ENCODE peak calls at places on chromosome 6, in five cellular contexts. E is PC-9, K is GM23338, R is MM.1S, F is PC-3. C is an unnamed sample. For H3F3A, the result is how much of the 10 kb centered on the place peaks cover.

GRCh38 chr6:9412951-9413559 is 977.7 kb upstream of the SLC35B3 start:
- DNase-seq in R (peak), E (no peak), K (peak), F (peak), C (peak)

GRCh38 chr6:42073287-42073686 is 23.0 kb downstream of the TAF8 start:
- DNase-seq in R (no peak), F (no peak), K (no peak), E (no peak), C (no peak)

GRCh38 chr6:107118976-107119375 is 3.7 kb upstream of the BEND3 start:
- DNase-seq in E (no peak), K (no peak), R (no peak), F (no peak), C (no peak)

GRCh38 chr6:46468611-46469010 is 22.6 kb downstream of the RCAN2 start:
- DNase-seq in E (no peak), K (peak), F (no peak), R (no peak), C (peak)

GRCh38 chr6:20599302-20600051 is 65.2 kb downstream of the CDKAL1 start:
- DNase-seq in K (no peak), F (no peak), E (no peak), R (no peak), C (no peak)

GRCh38 chr6:10250655-10251220 is 164.1 kb downstream of the TFAP2A start:
- DNase-seq in F (no peak), E (no peak), K (no peak), R (no peak), C (no peak)

GRCh38 chr6:1407499-1407990 is 18.2 kb downstream of the FOXF2 start:
- DNase-seq in F (no peak), E (no peak), R (no peak), K (no peak), C (no peak)

GRCh38 chr6:131372535-131372934 is 200.5 kb upstream of the ARG1 start:
- DNase-seq in F (no peak), E (no peak), K (no peak), R (no peak), C (no peak)

GRCh38 chr6:80217799-80218198 is 111.3 kb downstream of the BCKDHB start:
- DNase-seq in K (no peak), F (no peak), E (no peak), R (no peak), C (no peak)

GRCh38 chr6:113723182-113723581 is 134.0 kb upstream of the MARCKS start:
- DNase-seq in F (no peak), E (no peak), R (no peak), K (no peak), C (no peak)

GRCh38 chr6:13014551-13015378 is 298.2 kb downstream of the PHACTR1 start:
- DNase-seq in F (no peak), K (peak), E (no peak), R (no peak), C (peak)

GRCh38 chr6:169222126-169222525 is 31.5 kb downstream of the THBS2 start:
- DNase-seq in E (no peak), R (no peak), K (no peak), F (no peak), C (no peak)

GRCh38 chr6:28775405-28776129 is 148.2 kb downstream of the TRIM27 start:
- DNase-seq in F (no peak), K (peak), R (no peak), E (no peak), C (peak)

GRCh38 chr6:25312703-25313102 is 33.5 kb downstream of the CARMIL1 start:
- DNase-seq in F (peak), K (no peak), E (peak), R (no peak), C (no peak)

GRCh38 chr6:168247456-168248147 is 72.0 kb downstream of the DACT2 start:
- DNase-seq in F (no peak), K (no peak), E (no peak), R (peak), C (no peak)

GRCh38 chr6:14151773-14152172 is 34.2 kb downstream of the CD83 start:
- DNase-seq in R (no peak), K (no peak), E (no peak), F (no peak), C (no peak)

GRCh38 chr6:41449399-41450245 is 96.6 kb upstream of the FOXP4 start:
- DNase-seq in E (no peak), F (no peak), K (no peak), R (no peak), C (no peak)

GRCh38 chr6:71289039-71289801 is 609 bp downstream of the OGFRL1 start:
- DNase-seq in E (peak), F (peak), K (peak), R (peak), C (peak)

GRCh38 chr6:119608994-119609393 is 259.4 kb upstream of the MAN1A1 start:
- DNase-seq in E (no peak), K (peak), F (no peak), R (no peak), C (no peak)

GRCh38 chr6:156655267-156655918 is 121.8 kb upstream of the ARID1B start:
- DNase-seq in R (no peak), E (no peak), F (no peak), K (peak), C (peak)

GRCh38 chr6:13484138-13484708 is 3.2 kb downstream of the GFOD1 start:
- DNase-seq in F (peak), R (no peak), K (no peak), E (no peak), C (no peak)

GRCh38 chr6:36692220-36692619 is 5.4 kb upstream of the RAB44 start:
- DNase-seq in K (no peak), R (no peak), E (no peak), F (no peak), C (no peak)

GRCh38 chr6:125020385-125020784 is 58.1 kb downstream of the RNF217 start:
- DNase-seq in F (no peak), E (no peak), K (peak), R (no peak), C (no peak)

GRCh38 chr6:133130863-133131262 is 110.3 kb upstream of the EYA4 start:
- DNase-seq in K (no peak), F (peak), R (no peak), E (peak), C (no peak)

GRCh38 chr6:44278774-44279697 is 8.8 kb downstream of the TMEM151B start:
- DNase-seq in K (no peak), R (no peak), E (no peak), F (no peak), C (no peak)

GRCh38 chr6:3966426-3966825 is 112.5 kb downstream of the FAM217A start:
- DNase-seq in E (no peak), K (no peak), F (no peak), R (no peak), C (no peak)
- TF ChIP-seq CTCF in E (no peak), K (no peak), F (no peak), R (no peak), C (no peak)

DNA sequence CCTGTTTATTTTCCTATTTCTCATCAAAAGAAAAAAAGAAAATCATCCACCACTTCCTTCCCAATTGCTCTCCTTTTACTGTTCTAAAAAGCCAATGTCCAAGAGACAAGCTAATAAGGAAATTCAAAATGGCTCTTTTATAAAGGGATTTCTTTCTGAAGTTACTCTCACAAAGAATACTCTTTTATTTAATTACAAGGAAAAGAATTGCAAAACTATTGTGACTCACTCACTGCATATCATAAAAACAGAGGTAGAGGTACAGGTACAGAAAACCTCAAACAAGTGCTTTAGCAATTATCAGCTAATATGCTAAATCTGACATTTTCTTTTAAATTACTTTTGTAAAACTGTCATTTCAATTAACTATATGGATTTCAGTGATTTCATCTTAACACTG is 18.1 kb downstream of the DEK start:
- DNase-seq in K (no peak), E (no peak), R (no peak), F (peak), C (no peak)
- H3F3A ChIP-seq in K (under half), E (under half), R (under half), F (under half), C (under half)

GRCh38 chr6:31060162-31060561 is 49.9 kb downstream of the MUC22 start:
- DNase-seq in R (no peak), F (peak), K (no peak), E (no peak), C (no peak)

GRCh38 chr6:31068738-31069340 is 43.5 kb downstream of the C6orf15 start:
- DNase-seq in K (peak), F (peak), R (peak), E (peak), C (peak)

GRCh38 chr6:31065556-31065955 is 46.8 kb downstream of the C6orf15 start:
- DNase-seq in K (no peak), F (no peak), R (no peak), E (no peak), C (no peak)

GRCh38 chr6:31067881-31068737 is 44.3 kb downstream of the C6orf15 start:
- DNase-seq in F (no peak), K (no peak), E (no peak), R (no peak), C (no peak)

DNA sequence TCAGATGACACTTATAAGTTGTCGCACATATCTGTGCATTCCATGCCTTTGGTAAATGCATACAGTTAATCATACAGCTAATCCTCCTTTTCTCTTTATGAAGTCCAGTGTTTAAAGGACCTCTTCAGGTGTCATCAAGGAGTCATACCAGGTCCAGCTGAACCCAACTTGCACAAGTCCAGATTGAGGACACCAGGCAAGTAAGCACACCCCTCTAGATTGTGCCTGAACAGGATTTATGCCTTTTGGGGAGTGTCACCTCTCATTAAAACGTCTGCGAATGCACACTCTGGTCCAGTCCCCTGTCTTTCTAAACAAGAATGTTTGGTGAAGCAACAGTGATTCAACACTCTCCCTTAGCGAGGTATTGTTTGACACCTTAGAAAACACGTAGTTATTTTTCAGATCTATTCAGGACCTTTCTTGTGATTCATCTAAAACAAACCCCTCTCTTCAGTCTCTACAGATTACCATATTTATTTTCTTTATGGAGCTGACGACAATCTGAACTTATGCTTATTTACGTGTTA is 48.4 kb downstream of the C6orf15 start:
- DNase-seq in E (no peak), F (no peak), R (no peak), K (no peak), C (no peak)
- TF ChIP-seq EZH2 in E (no peak), F (no peak), R (no peak), K (no peak), C (no peak)

GRCh38 chr6:90294989-90295853 is 1.4 kb downstream of the BACH2 start:
- DNase-seq in R (peak), E (peak), K (peak), F (peak), C (peak)
- TF ChIP-seq CTCF in R (peak), E (no peak), K (no peak), F (no peak), C (no peak)

GRCh38 chr6:47475319-47475816 is 2.2 kb upstream of the CD2AP start:
- DNase-seq in R (no peak), K (no peak), F (no peak), E (no peak), C (no peak)

GRCh38 chr6:47478233-47479155 is 905 bp downstream of the CD2AP start:
- DNase-seq in F (peak), E (no peak), K (peak), R (peak), C (peak)

GRCh38 chr6:47479156-47479541 is 1.6 kb downstream of the CD2AP start:
- DNase-seq in F (peak), K (no peak), E (no peak), R (no peak), C (no peak)

GRCh38 chr6:47477497-47478232 is at the start of gene CD2AP:
- DNase-seq in K (peak), F (peak), R (peak), E (peak), C (peak)

DNA sequence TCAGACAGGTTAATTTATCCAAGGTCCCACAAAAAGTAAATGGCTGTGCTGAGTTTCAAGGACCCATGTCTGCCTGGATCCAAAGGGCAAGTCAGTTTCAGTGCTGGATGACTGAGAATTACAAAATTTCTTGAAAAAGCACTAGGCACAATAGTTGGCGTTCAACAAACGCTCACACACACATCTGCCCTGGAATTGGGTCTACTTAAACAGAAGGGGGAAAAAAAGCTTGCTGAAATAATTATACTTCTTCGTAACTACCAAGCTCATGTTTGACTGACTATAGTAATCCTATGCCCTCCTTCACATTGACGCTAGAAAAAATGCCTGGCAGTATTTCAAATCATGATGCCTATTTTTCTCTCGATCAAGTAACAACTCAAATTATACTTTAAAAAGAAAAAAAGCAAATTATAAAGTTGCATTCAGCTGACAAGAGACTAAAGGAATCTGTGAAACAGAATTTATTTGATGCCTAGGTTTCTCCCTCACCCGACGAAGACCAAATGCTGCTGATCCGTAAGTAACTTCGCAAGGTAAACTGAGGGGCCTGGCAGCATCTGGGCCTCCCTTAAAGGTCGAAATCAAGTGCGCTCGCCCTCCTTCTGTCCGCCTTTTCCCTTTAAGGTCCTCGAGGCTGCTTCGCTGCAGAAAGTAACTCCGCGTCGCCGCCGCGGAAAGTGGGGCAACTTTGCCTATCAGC is 644 bp upstream of the CD2AP start:
- DNase-seq in F (peak), K (no peak), E (no peak), R (no peak), C (no peak)
- H3F3A ChIP-seq in F (under half), K (under half), E (under half), R (under half), C (under half)

GRCh38 chr6:30073489-30074240 is 1.9 kb downstream of the RNF39 start:
- DNase-seq in E (no peak), R (no peak), K (no peak), F (peak), C (no peak)

GRCh38 chr6:30075987-30076311 is 380 bp upstream of the RNF39 start:
- DNase-seq in R (no peak), K (no peak), F (peak), E (peak), C (no peak)

GRCh38 chr6:30076333-30076732 is 764 bp upstream of the RNF39 start:
- DNase-seq in K (no peak), F (no peak), E (no peak), R (no peak), C (no peak)

GRCh38 chr6:30075094-30075986 is at the start of gene RNF39:
- DNase-seq in E (no peak), R (no peak), K (peak), F (peak), C (peak)

GRCh38 chr6:30074331-30075093 is 1.1 kb downstream of the RNF39 start:
- DNase-seq in R (no peak), F (peak), E (peak), K (peak), C (peak)
- TF ChIP-seq EZH2 in R (no peak), F (no peak), E (no peak), K (no peak), C (no peak)

GRCh38 chr6:148945311-148946021 is 198.6 kb downstream of the UST start:
- DNase-seq in F (no peak), R (no peak), E (no peak), K (no peak), C (no peak)

GRCh38 chr6:148944608-148945007 is 197.8 kb downstream of the UST start:
- DNase-seq in R (no peak), E (no peak), K (no peak), F (no peak), C (no peak)

GRCh38 chr6:148947621-148948444 is 201.0 kb downstream of the UST start:
- DNase-seq in E (peak), R (peak), F (peak), K (peak), C (peak)

DNA sequence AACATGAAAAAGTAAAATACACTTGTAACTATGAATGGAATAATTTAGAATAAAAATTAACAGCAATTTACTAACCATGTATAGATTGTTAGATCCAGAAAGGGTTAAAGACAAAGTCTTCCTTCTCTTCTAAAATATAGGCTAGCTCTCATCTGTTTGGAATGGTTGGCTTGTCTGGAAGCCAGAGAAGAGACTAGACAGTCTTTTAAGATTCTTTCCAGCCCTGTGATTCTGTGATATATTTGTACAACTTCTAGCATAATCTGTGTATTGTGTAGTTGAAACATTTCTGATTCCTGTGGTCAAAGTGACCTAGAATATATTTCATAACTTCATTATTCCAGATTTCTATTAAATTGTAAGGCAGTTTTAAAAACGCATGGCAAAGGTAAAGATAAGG is 196.6 kb downstream of the UST start:
- DNase-seq in F (no peak), K (no peak), E (no peak), R (no peak), C (no peak)
- TF ChIP-seq CTCF in F (no peak), K (no peak), E (no peak), R (no peak), C (no peak)

GRCh38 chr6:134233180-134233579 is 84.7 kb downstream of the SGK1 start:
- DNase-seq in R (no peak), F (no peak), E (no peak), K (no peak), C (no peak)

GRCh38 chr6:134230940-134231339 is 87.0 kb downstream of the SGK1 start:
- DNase-seq in R (no peak), E (no peak), F (no peak), K (no peak), C (no peak)

GRCh38 chr6:134229520-134229919 is 88.4 kb downstream of the SGK1 start:
- DNase-seq in K (peak), E (no peak), F (no peak), R (no peak), C (no peak)

GRCh38 chr6:134235937-134236751 is 81.8 kb downstream of the SGK1 start:
- DNase-seq in R (peak), F (peak), K (no peak), E (no peak), C (no peak)

GRCh38 chr6:134230087-134230717 is 87.7 kb downstream of the SGK1 start:
- DNase-seq in F (no peak), K (peak), E (no peak), R (no peak), C (peak)
- H3F3A ChIP-seq in F (under half), K (under half), E (under half), R (under half), C (under half)

DNA sequence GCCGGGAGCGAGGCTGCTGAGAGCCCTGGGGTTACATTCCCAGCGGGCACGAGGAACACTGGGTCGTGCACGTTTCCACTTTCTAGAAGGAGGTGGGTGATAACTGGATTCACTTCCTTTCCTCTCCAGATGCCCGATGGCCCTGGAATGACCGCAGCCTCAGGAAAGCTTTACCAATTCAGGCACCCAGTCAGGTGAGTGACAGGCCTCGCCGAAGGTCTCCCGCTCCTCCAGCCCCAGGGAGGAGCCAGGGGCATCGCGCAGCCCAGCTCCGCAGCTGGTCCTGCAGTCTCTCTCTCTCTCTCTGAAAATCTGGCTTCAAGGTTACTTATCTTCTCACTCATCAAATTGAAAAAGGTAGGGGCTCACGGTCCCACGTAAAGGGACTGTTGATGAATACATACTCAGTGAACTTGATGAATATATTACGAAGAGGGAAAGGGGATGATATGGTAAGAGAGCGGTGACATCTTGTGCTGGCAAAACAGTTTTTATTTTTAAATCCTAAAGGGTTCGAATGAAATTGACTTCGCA is 875 bp downstream of the RIPPLY2 start:
- DNase-seq in R (no peak), F (no peak), E (no peak), K (peak), C (peak)
- TF ChIP-seq EZH2 in R (no peak), F (no peak), E (no peak), K (no peak), C (no peak)

DNA sequence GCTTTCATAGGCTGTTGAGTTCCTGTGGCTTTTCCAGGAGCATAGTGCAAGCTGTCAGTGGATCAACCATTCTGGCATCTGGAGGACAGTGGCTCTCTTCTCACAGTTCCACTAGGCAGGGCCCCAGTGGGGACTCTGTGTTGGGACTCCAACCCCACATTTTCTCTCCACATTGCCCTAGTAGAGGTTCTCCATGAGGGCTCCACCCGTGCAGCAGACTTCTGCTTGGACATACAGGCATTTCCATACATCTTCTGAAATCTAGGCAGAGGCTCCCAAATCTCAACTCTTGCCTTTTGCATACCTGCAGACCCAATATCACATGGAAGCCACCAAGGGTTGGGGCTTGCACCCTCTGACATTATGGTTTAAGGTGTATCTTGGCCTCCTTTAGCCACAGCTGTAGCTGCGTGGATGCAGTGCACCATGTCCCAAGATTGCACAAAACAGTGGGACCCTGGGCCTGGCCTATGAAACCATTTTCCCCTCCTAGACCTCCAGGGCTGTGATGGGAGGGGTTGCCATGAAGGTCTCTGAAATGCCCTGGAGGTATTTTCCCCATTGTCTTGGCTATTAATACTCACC is 645.9 kb upstream of the CITED2 start:
- DNase-seq in E (no peak), K (no peak), R (no peak), F (no peak), C (no peak)
- TF ChIP-seq CTCF in E (no peak), K (no peak), R (no peak), F (no peak), C (no peak)

C was measured in neural progenitor cell.